ENCODE peak calls at places on chromosomes 16 and 17, in four cellular contexts. N is astrocyte, X is GM23248, A is neuronal stem cell. B is an unnamed sample.

GRCh38 chr17:35460354-35460851 is 11.8 kb upstream of the SLFN13 start:
- DNase-seq in N (no peak), X (no peak), A (peak), B (peak)

GRCh38 chr16:57621521-57622268 is 6.7 kb upstream of the ADGRG1 start:
- DNase-seq in X (peak), A (no peak), N (no peak), B (peak)

GRCh38 chr17:39794249-39794970 is 56.7 kb downstream of the GRB7 start:
- DNase-seq in N (no peak), X (no peak), A (no peak), B (no peak)

GRCh38 chr17:178292-179065 is 3.0 kb downstream of the DOC2B start:
- DNase-seq in N (no peak), X (no peak), A (no peak), B (no peak)

GRCh38 chr17:29588561-29589411 is 662 bp downstream of the GIT1 start:
- DNase-seq in A (no peak), X (peak), N (peak), B (peak)

GRCh38 chr16:2913603-2914002 is 1.9 kb downstream of the FLYWCH1 start:
- DNase-seq in X (no peak), N (no peak), A (no peak), B (no peak)

GRCh38 chr16:7345423-7345822 is 12.8 kb downstream of the RBFOX1 start:
- DNase-seq in X (no peak), A (no peak), N (no peak), B (no peak)

GRCh38 chr16:22328081-22328725 is 31.0 kb downstream of the POLR3E start:
- DNase-seq in X (no peak), A (no peak), N (no peak), B (no peak)

GRCh38 chr17:59165933-59166342 is 10.4 kb downstream of the PRR11 start:
- DNase-seq in N (peak), A (peak), X (peak), B (peak)

GRCh38 chr16:89534147-89534788 is 26.1 kb downstream of the SPG7 start:
- DNase-seq in A (no peak), N (no peak), X (peak), B (peak)

DNA sequence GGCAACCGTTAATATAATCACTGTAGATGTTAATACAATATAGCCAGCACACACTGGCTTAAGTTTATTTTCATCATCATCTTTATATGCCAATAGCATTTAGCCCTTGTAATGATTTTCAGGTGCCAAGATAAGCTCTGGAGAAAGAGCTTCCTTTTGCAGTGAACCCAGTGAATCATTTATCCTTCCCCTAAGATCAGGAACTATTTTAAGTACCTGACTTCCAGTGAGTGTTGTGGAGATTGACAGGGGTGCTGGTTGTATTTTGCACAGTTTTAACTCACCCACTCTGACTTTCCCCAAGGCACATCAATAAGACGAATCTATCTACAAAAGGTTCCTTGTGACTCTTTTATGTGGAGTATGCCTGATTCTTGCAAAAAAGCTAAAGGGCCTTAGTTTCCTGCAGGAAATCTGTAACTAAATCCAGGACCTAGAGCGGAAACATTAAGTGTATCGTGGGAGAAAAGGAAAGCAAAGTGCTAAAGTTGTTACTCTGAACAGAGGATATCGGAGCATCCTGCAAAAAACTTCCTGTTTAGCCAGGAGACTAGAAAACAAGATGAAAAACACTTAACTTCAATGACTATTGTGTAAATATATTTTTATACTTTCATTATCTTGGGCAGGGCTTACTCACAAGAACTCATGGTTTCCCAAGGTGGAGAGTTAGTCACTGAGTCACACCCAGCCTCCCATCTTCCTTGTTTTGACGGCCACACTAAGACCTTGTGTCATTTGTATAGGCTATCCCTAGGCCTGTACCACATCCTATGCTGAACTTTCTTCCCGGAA is 183.6 kb downstream of the MAP2K6 start:
- DNase-seq in A (no peak), X (peak), N (peak), B (no peak)
- H3K27ac ChIP-seq in A (no peak), X (peak), N (peak), B (no peak)

GRCh38 chr16:30743690-30744089 is 4.5 kb upstream of the PHKG2 start:
- DNase-seq in X (no peak), N (no peak), A (no peak), B (no peak)
- H3K27ac ChIP-seq in X (no peak), N (no peak), A (no peak), B (peak)

GRCh38 chr17:77425791-77426641 is 285.2 kb downstream of the SEC14L1 start:
- DNase-seq in N (peak), X (peak), A (no peak), B (no peak)
- H3K27ac ChIP-seq in N (peak), X (peak), A (peak), B (peak)

GRCh38 chr17:67608691-67609090 is 109.0 kb upstream of the NOL11 start:
- DNase-seq in X (peak), A (no peak), N (peak), B (no peak)

GRCh38 chr17:67602974-67603373 is 114.8 kb upstream of the NOL11 start:
- DNase-seq in N (peak), A (peak), X (peak), B (peak)

GRCh38 chr17:67606896-67607604 is 110.7 kb upstream of the NOL11 start:
- DNase-seq in N (no peak), X (no peak), A (no peak), B (peak)

GRCh38 chr17:67605259-67605912 is 112.3 kb upstream of the NOL11 start:
- DNase-seq in A (no peak), N (peak), X (no peak), B (peak)

GRCh38 chr17:67606471-67606870 is 111.3 kb upstream of the NOL11 start:
- DNase-seq in N (peak), A (no peak), X (no peak), B (peak)
- H3K27ac ChIP-seq in N (no peak), A (no peak), X (no peak), B (no peak)